ENCODE peak calls at places on chromosomes 1 and 21, in four cellular contexts. A, J, M and L are unnamed samples.

GRCh38 chr1:5388622-5389021 is 603.6 kb downstream of the NPHP4 start:
- DNase-seq in A (no peak), M (no peak), J (no peak), L (no peak)

GRCh38 chr1:80961464-80962190 is 839.1 kb upstream of the ADGRL2 start:
- DNase-seq in A (peak; percentile 71), M (no peak), J (no peak), L (no peak)

GRCh38 chr1:29854700-29855276 is 618.5 kb downstream of the PTPRU start:
- DNase-seq in J (no peak), A (no peak), M (no peak), L (no peak)

GRCh38 chr1:210944255-210944654 is 189.7 kb downstream of the KCNH1 start:
- DNase-seq in M (no peak), A (no peak), J (no peak), L (no peak)

GRCh38 chr1:2999138-2999537 is 22.1 kb upstream of the ACTRT2 start:
- DNase-seq in A (no peak), J (no peak), M (no peak), L (no peak)

GRCh38 chr1:101697057-101697456 is 299.7 kb downstream of the OLFM3 start:
- DNase-seq in J (peak; percentile 6), M (no peak), A (peak; percentile 1), L (no peak)

GRCh38 chr1:2179283-2180013 is 15.1 kb downstream of the FAAP20 start:
- DNase-seq in A (no peak), M (no peak), J (no peak), L (no peak)

GRCh38 chr21:20258542-20258941 is 739.7 kb upstream of the NCAM2 start:
- DNase-seq in M (no peak), J (no peak), A (no peak), L (no peak)

GRCh38 chr21:21714396-21714795 is 716.2 kb downstream of the NCAM2 start:
- DNase-seq in J (peak; percentile 78), A (no peak), M (no peak), L (no peak)

GRCh38 chr1:184854036-184854435 is 99.4 kb upstream of the EDEM3 start:
- DNase-seq in J (no peak), M (no peak), A (no peak), L (no peak)

DNA sequence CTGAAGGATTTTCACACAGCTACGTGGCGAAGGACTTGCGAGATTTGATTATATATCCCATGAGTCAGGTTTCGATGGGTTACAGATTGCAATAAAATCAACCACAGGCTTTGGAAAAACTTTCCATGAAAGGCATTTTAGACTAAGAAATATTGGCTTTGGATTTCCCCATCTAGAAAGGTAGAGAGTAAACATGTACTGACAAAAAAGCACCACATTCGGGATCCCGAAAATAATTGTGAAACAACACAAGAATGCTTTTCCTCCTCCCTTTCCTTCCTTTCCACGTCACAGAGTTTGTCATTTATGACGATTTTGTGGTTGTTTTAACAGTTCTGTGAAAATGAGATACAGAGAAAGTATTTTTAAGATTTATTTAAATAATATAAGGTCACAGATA is 38.5 kb downstream of the TGFB2 start:
- DNase-seq in J (peak; percentile 84), M (no peak), A (no peak), L (no peak)
- H3K4me3 ChIP-seq in J (no peak overlapping the region), M (no peak overlapping the region), A (no peak overlapping the region), L (no peak overlapping the region)

GRCh38 chr21:30257773-30258172 is 25.0 kb downstream of the KRTAP24-1 start:
- DNase-seq in A (peak; percentile 66), J (peak; percentile 75), M (no peak), L (peak; percentile 56)
- TF ChIP-seq CTCF in A (peak; percentile 64), J (peak; percentile 50), M (no peak), L (no peak)

GRCh38 chr1:27005648-27006496 is 6.8 kb downstream of the TENT5B start:
- DNase-seq in A (no peak), M (no peak), J (no peak), L (no peak)

GRCh38 chr1:27001570-27002360 is 8.3 kb downstream of the TRNP1 start:
- DNase-seq in J (peak; percentile 71), A (peak; percentile 94), M (peak; percentile 82), L (no peak)

GRCh38 chr1:27004471-27005165 is 8.0 kb downstream of the TENT5B start:
- DNase-seq in M (peak; percentile 85), A (no peak), J (peak; percentile 70), L (no peak)

GRCh38 chr1:27005166-27005530 is 7.5 kb downstream of the TENT5B start:
- DNase-seq in J (no peak), M (no peak), A (no peak), L (no peak)

DNA sequence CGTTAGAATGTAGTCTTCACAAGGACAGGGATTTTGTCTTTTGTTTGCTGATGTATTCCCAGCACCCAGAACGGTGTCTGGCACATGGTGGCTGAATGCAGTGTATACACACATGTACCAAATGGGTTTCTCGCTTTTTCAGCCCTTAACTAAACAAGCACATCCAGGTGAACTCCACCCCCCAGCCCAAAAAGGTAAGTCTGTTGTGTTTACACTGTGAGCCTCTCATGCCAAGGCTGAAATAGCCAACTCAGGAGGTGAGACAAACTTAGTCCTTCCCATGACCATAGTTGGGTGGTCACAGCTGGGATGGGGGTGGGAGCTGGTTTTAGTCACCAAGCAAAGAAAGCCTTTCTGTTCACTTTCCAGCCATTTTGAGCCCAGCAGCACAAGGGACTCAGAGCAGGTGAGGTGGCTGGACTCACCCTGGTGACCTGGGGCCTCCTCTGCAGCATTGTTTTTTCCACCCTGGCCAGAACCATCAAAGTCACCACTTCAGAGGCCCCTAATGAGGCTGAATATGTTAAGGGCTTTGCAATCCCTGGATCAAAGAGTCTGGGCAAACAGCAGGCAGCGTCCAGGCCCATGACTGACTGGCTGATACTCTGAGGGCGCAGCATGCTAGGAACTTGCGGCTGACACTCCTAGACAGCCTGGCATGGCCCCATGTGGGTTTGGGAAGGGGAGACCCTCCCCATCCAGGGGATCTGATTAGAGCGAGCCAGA is 8.7 kb downstream of the TENT5B start:
- DNase-seq in J (no peak), A (no peak), M (no peak), L (no peak)
- H3K4me1 ChIP-seq in J (peaks cover 28% of the 10 kb centered on the region), A (peaks cover 88% of the 10 kb centered on the region), M (peaks cover 97% of the 10 kb centered on the region), L (peaks cover 9% of the 10 kb centered on the region)

GRCh38 chr1:38804062-38804886 is 55.3 kb downstream of the RRAGC start:
- DNase-seq in J (peak; percentile 5), A (no peak), M (no peak), L (no peak)
- H3K4me3 ChIP-seq in J (peak overlapping the region; percentile 41), A (no peak overlapping the region), M (peak overlapping the region; percentile 36), L (no peak overlapping the region)

DNA sequence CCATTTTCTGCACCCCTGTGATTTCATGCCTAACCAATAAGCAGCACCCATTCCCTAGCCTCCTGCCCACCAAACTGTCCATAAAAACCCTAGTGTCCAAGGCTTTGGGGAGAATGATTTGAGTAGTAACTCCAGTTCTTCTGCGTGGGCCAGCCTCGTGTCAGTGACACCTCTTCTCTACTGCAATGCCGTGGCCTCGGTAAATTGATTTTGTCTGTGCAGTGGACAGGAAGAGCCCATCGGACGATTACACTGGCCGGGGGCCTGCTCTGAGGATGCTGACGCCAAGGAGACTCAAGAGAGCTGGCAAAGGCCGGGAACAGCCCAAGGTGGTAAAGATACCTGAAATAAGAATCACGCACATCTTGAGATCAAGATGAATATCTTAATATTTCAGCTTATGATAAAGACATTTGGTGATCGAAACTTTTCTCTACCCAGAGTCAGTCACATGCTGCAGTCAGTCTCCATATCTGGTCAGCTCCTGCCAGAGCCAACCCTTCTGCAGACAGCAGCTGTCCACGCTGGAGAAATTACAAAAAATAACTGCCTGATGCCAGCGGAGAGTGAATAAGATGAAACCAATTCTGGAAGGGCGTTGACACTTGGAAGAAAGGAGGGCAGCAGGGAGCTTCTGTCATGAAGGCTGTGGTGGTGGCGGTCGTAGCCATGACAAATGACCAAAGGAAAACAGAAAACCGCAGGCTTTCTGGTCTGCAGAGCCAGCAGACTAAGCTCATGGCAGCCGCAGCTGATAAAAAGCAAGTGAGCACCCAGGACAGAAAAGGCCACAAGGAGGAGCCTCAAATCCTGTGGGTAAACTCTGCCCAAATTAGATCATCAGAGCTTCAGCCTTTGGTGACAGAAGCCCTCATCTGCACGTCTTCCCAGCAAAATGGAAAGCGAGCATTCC is 29.1 kb downstream of the RSPH1 start:
- DNase-seq in J (peak; percentile 37), A (no peak), M (no peak), L (peak; percentile 43)
- TF ChIP-seq CTCF in J (peak; percentile 23), A (peak; percentile 38), M (no peak), L (no peak)

GRCh38 chr1:31062867-31063380 is 2.6 kb downstream of the PUM1 start:
- DNase-seq in J (no peak), A (no peak), M (no peak), L (no peak)
- H3K4me1 ChIP-seq in J (peaks cover 10% of the 10 kb centered on the region), A (peaks cover 18% of the 10 kb centered on the region), M (peaks cover 57% of the 10 kb centered on the region), L (peaks cover 16% of the 10 kb centered on the region)